ENCODE peak calls at places on chromosome 22, in six cellular contexts. R is AG09309, Z is osteoblast, F is astrocyte of the cerebellum, Q is mucosa of descending colon, U is PC-9. E is an unnamed sample.
A peak's percentile ranks its signal among the peaks of the same experiment; 100 is the strongest.

GRCh38 chr22:25847451-25847850 is 105.5 kb downstream of the MYO18B start:
- DNase-seq in R (no peak), Z (no peak), F (no peak), Q (no peak), U (no peak), E (no peak)

GRCh38 chr22:24758164-24758799 is 16.2 kb downstream of the PIWIL3 start:
- DNase-seq in R (no peak), Z (peak; percentile 85), F (peak; percentile 31), Q (peak; percentile 80), U (no peak), E (peak; percentile 19)

GRCh38 chr22:24106385-24107381 is 74.6 kb upstream of the SUSD2 start:
- DNase-seq in R (no peak), Z (no peak), F (no peak), Q (peak; percentile 22), U (no peak), E (peak; percentile 1)

GRCh38 chr22:30306629-30307016 is 17.3 kb upstream of the CASTOR1 start:
- DNase-seq in R (no peak), Z (no peak), F (no peak), Q (no peak), U (no peak), E (no peak)

GRCh38 chr22:37248251-37248650 is 4.2 kb upstream of the RAC2 start:
- DNase-seq in R (no peak), Z (no peak), F (no peak), Q (no peak), U (no peak), E (no peak)

GRCh38 chr22:35868938-35869337 is 151.3 kb downstream of the APOL5 start:
- DNase-seq in R (no peak), Z (no peak), F (no peak), Q (no peak), U (no peak), E (no peak)

GRCh38 chr22:38796262-38796957 is 2.5 kb upstream of the DNAL4 start:
- DNase-seq in R (no peak), Z (no peak), F (no peak), Q (no peak), U (no peak), E (no peak)

GRCh38 chr22:43078522-43078921 is 10.7 kb downstream of the TTLL1 start:
- DNase-seq in R (no peak), Z (peak; percentile 31), F (no peak), Q (peak; percentile 87), U (no peak), E (no peak)

GRCh38 chr22:35561796-35562526 is 21.3 kb downstream of the RASD2 start:
- DNase-seq in R (no peak), Z (peak; percentile 87), F (no peak), Q (no peak), U (peak; percentile 67), E (no peak)

GRCh38 chr22:42078469-42079318 is 806 bp upstream of the SMDT1 start:
- DNase-seq in R (no peak), Z (peak; percentile 76), F (no peak), Q (peak; percentile 49), U (no peak), E (no peak)

GRCh38 chr22:32127904-32128303 is 31.2 kb downstream of the C22orf42 start:
- DNase-seq in R (no peak), Z (peak; percentile 39), F (no peak), Q (no peak), U (no peak), E (no peak)

GRCh38 chr22:46536559-46537220 is 730 bp downstream of the CELSR1 start:
- DNase-seq in R (no peak), Z (peak; percentile 91), F (no peak), Q (no peak), U (no peak), E (no peak)

GRCh38 chr22:23913661-23914353 is 19.6 kb downstream of the MIF start:
- DNase-seq in R (peak; percentile 92), Z (peak; percentile 99), F (peak; percentile 94), Q (peak; percentile 100), U (peak; percentile 97), E (peak; percentile 94)

GRCh38 chr22:41906822-41907221 is 8.1 kb downstream of the SHISA8 start:
- DNase-seq in R (no peak), Z (no peak), F (no peak), Q (no peak), U (no peak), E (no peak)

GRCh38 chr22:28899199-28899853 is 16.0 kb downstream of the ZNRF3 start:
- DNase-seq in R (no peak), Z (peak; percentile 90), F (no peak), Q (no peak), U (no peak), E (no peak)

GRCh38 chr22:37906364-37907008 is 389 bp downstream of the MICALL1 start:
- DNase-seq in R (no peak), Z (peak; percentile 80), F (no peak), Q (peak; percentile 49), U (no peak), E (no peak)

GRCh38 chr22:42410708-42411107 is 21.5 kb downstream of the NFAM1 start:
- DNase-seq in R (no peak), Z (no peak), F (no peak), Q (no peak), U (no peak), E (no peak)

GRCh38 chr22:20567993-20568417 is 60.6 kb downstream of the MED15 start:
- DNase-seq in R (no peak), Z (peak; percentile 82), F (no peak), Q (no peak), U (no peak), E (no peak)
- TF ChIP-seq CTCF in R (peak; percentile 70), Z (peak; percentile 66), F (peak; percentile 60), Q (no peak), U (no peak), E (peak; percentile 66)

GRCh38 chr22:27877501-27877900 is 41.6 kb downstream of the PITPNB start:
- DNase-seq in R (no peak), Z (no peak), F (no peak), Q (no peak), U (no peak), E (no peak)

GRCh38 chr22:27881404-27881803 is 37.7 kb downstream of the PITPNB start:
- DNase-seq in R (no peak), Z (no peak), F (peak; percentile 44), Q (peak; percentile 36), U (no peak), E (no peak)

GRCh38 chr22:27880778-27881394 is 38.2 kb downstream of the PITPNB start:
- DNase-seq in R (peak; percentile 57), Z (no peak), F (peak; percentile 72), Q (peak; percentile 78), U (peak; percentile 42), E (peak; percentile 73)

GRCh38 chr22:27876684-27877083 is 42.4 kb downstream of the PITPNB start:
- DNase-seq in R (no peak), Z (no peak), F (no peak), Q (no peak), U (no peak), E (no peak)

DNA sequence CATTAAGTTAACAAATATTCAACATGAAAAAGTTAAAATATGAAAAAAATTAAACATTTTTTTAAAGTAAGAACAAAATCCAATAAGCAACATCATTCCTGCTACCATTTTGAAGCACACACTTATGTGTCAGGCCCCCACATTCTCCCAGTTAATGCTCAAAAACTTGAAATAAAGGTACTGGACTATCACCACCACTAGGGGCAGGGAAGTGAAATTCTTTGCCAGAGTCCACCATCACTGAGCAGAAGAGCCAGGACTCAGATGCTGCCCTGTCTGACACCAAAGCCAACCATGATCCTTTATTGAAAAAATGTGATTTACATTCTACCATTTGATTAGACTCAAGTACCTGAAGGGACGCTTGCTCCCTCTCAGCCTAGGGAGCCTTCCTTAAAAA is 39.1 kb downstream of the PITPNB start:
- DNase-seq in R (no peak), Z (no peak), F (peak; percentile 34), Q (no peak), U (no peak), E (no peak)
- TF ChIP-seq CTCF in R (peak; percentile 66), Z (peak; percentile 74), F (peak; percentile 71), Q (no peak), U (peak; percentile 65), E (peak; percentile 63)

GRCh38 chr22:21623402-21623970 is 6.3 kb downstream of the YDJC start:
- DNase-seq in R (no peak), Z (no peak), F (no peak), Q (no peak), U (no peak), E (no peak)

GRCh38 chr22:21624880-21625791 is 4.7 kb downstream of the YDJC start:
- DNase-seq in R (no peak), Z (peak; percentile 73), F (no peak), Q (no peak), U (no peak), E (no peak)

GRCh38 chr22:21626073-21626734 is 3.6 kb downstream of the YDJC start:
- DNase-seq in R (no peak), Z (no peak), F (no peak), Q (no peak), U (no peak), E (no peak)

GRCh38 chr22:21622624-21623401 is 7.0 kb downstream of the YDJC start:
- DNase-seq in R (no peak), Z (no peak), F (no peak), Q (no peak), U (no peak), E (no peak)

DNA sequence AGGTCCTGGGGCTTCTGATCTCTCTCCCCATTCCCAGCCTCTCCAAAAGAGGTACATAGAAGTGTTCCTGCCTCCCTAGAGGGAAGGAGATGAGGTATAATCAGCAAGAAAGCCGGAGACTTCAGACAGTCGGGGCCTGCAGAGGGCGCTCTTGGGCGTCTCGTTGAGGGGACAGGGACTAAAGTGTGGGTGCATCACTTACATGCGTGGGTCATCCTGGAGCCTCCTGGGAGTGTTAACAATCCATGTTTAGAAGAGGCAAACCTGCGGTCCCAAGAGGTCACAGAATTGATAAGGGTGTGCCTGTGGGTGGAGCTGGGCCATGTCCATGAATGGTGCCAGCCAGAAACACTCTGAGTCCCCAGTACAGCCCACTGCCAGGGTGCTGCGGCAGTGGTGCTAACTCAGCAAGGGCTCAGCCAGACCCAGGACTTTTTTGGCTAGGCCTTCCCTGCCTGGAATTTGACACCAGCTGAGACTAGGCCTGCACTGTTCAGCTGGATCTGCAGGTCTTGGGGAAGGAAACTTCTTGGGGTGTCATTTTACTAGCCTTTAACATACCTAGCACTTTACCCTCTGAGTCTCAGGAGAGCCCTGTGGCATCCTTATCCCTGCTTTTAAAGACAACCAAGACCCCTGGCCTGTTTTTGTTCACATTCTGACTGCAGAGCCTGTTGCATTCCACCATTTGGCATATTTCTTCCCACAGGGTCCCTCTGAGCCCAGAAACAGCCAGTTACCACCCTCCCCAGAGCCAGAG is 5.5 kb downstream of the YDJC start:
- DNase-seq in R (no peak), Z (peak; percentile 84), F (no peak), Q (peak; percentile 44), U (no peak), E (no peak)
- TF ChIP-seq CTCF in R (peak; percentile 56), Z (peak; percentile 61), F (peak; percentile 63), Q (peak; percentile 24), U (peak; percentile 57), E (peak; percentile 44)

DNA sequence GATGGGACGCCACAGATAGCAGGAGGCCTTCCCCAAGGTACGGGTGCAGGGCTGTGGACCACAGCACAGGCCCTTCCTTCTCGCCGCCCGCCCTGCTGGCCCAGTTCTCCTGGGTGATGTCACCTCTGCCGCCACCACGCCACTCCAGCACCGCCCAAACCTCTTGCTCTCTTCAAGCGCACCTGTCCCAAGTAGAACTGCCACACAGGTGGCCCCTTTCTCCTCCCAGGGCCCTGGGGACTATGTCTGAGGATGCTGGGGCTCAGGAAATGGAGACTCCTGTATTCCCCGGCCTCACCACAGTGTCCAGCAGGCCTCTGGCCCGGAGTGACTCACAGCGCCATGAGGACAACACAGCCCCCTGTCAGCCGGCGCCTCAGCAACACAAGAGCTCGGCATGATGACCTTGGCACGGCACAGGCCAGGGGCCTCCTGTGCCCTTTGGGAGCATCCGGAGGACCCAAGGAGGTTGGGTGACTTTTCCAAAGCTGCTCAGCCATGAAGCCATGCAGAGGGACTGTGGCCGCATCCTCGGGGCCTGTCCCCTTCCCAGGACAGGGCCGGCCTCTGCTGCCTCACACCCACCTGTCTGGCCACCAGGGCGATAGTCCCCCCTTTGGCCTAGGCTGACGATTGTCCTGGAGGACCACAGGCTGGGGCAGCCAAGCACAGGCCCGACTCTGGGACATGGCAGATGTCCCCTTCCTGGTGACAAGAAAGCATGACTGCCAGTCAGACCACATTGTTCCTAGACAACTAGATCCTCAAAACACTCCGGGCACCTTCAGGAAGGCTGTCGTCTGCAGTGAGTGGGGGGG is 1023.5 kb downstream of the BRD1 start:
- DNase-seq in R (no peak), Z (peak; percentile 72), F (no peak), Q (no peak), U (no peak), E (no peak)
- TF ChIP-seq CTCF in R (no peak), Z (no peak), F (no peak), Q (no peak), U (no peak), E (no peak)

E was measured in AG09319.